ENCODE peak calls at places on chromosome 18, in five cellular contexts. One of them, this sample, is unnamed.

GRCh38 chr18:1311376-1311775 is 406.7 kb downstream of the ADCYAP1 start:
- DNase-seq in hepatocyte: no peak
- DNase-seq in IMR-90: no peak
- DNase-seq in A549: no peak
- DNase-seq in fibroblast of lung: no peak
- DNase-seq in this sample: no peak

GRCh38 chr18:75478996-75479870 is 51.7 kb upstream of the SMIM21 start:
- DNase-seq in fibroblast of lung: peak
- DNase-seq in A549: peak
- DNase-seq in hepatocyte: peak
- DNase-seq in IMR-90: peak
- DNase-seq in this sample: peak

GRCh38 chr18:62586781-62587487 is 64.1 kb downstream of the ZCCHC2 start:
- DNase-seq in hepatocyte: no peak
- DNase-seq in fibroblast of lung: no peak
- DNase-seq in A549: no peak
- DNase-seq in IMR-90: no peak
- DNase-seq in this sample: no peak

GRCh38 chr18:13376298-13376840 is 157.8 kb downstream of the LDLRAD4 start:
- DNase-seq in A549: no peak
- DNase-seq in fibroblast of lung: no peak
- DNase-seq in IMR-90: no peak
- DNase-seq in hepatocyte: no peak
- DNase-seq in this sample: no peak

GRCh38 chr18:58135806-58136331 is 91.8 kb downstream of the NEDD4L start:
- DNase-seq in IMR-90: peak
- DNase-seq in hepatocyte: peak
- DNase-seq in A549: peak
- DNase-seq in fibroblast of lung: peak
- DNase-seq in this sample: peak

GRCh38 chr18:30682667-30683066 is 359.9 kb downstream of the DSC3 start:
- DNase-seq in A549: no peak
- DNase-seq in IMR-90: no peak
- DNase-seq in hepatocyte: no peak
- DNase-seq in fibroblast of lung: peak
- DNase-seq in this sample: no peak

GRCh38 chr18:48833701-48834394 is 116.9 kb downstream of the SMAD7 start:
- DNase-seq in IMR-90: peak
- DNase-seq in hepatocyte: no peak
- DNase-seq in fibroblast of lung: no peak
- DNase-seq in A549: no peak
- DNase-seq in this sample: peak

GRCh38 chr18:57806891-57807280 is 3.8 kb upstream of the ATP8B1 start:
- DNase-seq in A549: peak
- DNase-seq in IMR-90: peak
- DNase-seq in hepatocyte: no peak
- DNase-seq in fibroblast of lung: peak
- DNase-seq in this sample: no peak

GRCh38 chr18:39485696-39486095 is 1920.1 kb upstream of the CELF4 start:
- DNase-seq in fibroblast of lung: no peak
- DNase-seq in A549: no peak
- DNase-seq in IMR-90: peak
- DNase-seq in hepatocyte: no peak
- DNase-seq in this sample: no peak

GRCh38 chr18:34837769-34838194 is 127.7 kb downstream of the DTNA start:
- DNase-seq in fibroblast of lung: peak
- DNase-seq in hepatocyte: no peak
- DNase-seq in IMR-90: peak
- DNase-seq in A549: no peak
- DNase-seq in this sample: no peak

GRCh38 chr18:72539861-72540260 is 4.3 kb downstream of the CBLN2 start:
- DNase-seq in IMR-90: no peak
- DNase-seq in fibroblast of lung: no peak
- DNase-seq in A549: no peak
- DNase-seq in hepatocyte: no peak
- DNase-seq in this sample: no peak

GRCh38 chr18:79765491-79766245 is 32.1 kb upstream of the KCNG2 start:
- DNase-seq in IMR-90: peak
- DNase-seq in fibroblast of lung: peak
- DNase-seq in hepatocyte: no peak
- DNase-seq in A549: no peak
- DNase-seq in this sample: no peak

GRCh38 chr18:67301592-67301991 is 214.9 kb downstream of the DSEL start:
- DNase-seq in A549: no peak
- DNase-seq in IMR-90: peak
- DNase-seq in fibroblast of lung: peak
- DNase-seq in hepatocyte: no peak
- DNase-seq in this sample: no peak

GRCh38 chr18:35564795-35565453 is 16.6 kb upstream of the GALNT1 start:
- DNase-seq in hepatocyte: no peak
- DNase-seq in IMR-90: no peak
- DNase-seq in fibroblast of lung: no peak
- DNase-seq in A549: no peak
- DNase-seq in this sample: no peak

GRCh38 chr18:23828426-23828825 is 139.2 kb downstream of the LAMA3 start:
- DNase-seq in IMR-90: peak
- DNase-seq in fibroblast of lung: peak
- DNase-seq in hepatocyte: peak
- DNase-seq in A549: peak
- DNase-seq in this sample: no peak

GRCh38 chr18:12027046-12027445 is 45.7 kb downstream of the IMPA2 start:
- DNase-seq in A549: no peak
- DNase-seq in IMR-90: no peak
- DNase-seq in fibroblast of lung: no peak
- DNase-seq in hepatocyte: no peak
- DNase-seq in this sample: no peak
- H3K4me2 ChIP-seq in A549: no peak
- H3K4me2 ChIP-seq in IMR-90: no peak
- H3K4me2 ChIP-seq in fibroblast of lung: no peak
- H3K4me2 ChIP-seq in hepatocyte: no peak
- H3K4me2 ChIP-seq in this sample: no peak

DNA sequence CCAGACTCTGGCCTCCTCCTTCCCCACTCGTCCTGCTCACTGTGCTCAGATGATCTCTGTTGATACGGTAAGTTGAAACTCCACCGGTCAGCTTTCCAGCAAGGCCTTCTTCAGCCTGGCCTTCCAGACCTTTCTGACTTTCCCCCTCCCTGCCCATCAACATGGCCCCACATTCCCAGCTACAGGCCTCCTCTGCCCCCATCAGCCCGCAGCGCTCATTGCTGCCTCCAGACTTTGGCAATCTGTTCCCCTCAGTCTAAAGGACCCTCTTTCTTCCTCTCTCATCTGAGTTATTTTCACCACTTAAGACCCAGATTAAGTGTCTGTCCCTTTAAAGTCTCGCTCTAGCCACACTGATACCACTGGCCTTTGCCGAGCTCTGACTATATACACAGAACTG is 10.6 kb downstream of the LOXHD1 start:
- DNase-seq in IMR-90: no peak
- DNase-seq in fibroblast of lung: no peak
- DNase-seq in A549: no peak
- DNase-seq in hepatocyte: no peak
- DNase-seq in this sample: no peak
- TF ChIP-seq CTCF in IMR-90: no peak
- TF ChIP-seq CTCF in fibroblast of lung: no peak
- TF ChIP-seq CTCF in A549: no peak
- TF ChIP-seq CTCF in hepatocyte: no peak
- TF ChIP-seq CTCF in this sample: no peak

GRCh38 chr18:56235061-56235772 is 403.2 kb downstream of the TXNL1 start:
- DNase-seq in fibroblast of lung: no peak
- DNase-seq in IMR-90: no peak
- DNase-seq in A549: no peak
- DNase-seq in hepatocyte: no peak
- DNase-seq in this sample: peak
- H3K4me2 ChIP-seq in fibroblast of lung: no peak
- H3K4me2 ChIP-seq in IMR-90: no peak
- H3K4me2 ChIP-seq in A549: no peak
- H3K4me2 ChIP-seq in hepatocyte: no peak
- H3K4me2 ChIP-seq in this sample: peak

DNA sequence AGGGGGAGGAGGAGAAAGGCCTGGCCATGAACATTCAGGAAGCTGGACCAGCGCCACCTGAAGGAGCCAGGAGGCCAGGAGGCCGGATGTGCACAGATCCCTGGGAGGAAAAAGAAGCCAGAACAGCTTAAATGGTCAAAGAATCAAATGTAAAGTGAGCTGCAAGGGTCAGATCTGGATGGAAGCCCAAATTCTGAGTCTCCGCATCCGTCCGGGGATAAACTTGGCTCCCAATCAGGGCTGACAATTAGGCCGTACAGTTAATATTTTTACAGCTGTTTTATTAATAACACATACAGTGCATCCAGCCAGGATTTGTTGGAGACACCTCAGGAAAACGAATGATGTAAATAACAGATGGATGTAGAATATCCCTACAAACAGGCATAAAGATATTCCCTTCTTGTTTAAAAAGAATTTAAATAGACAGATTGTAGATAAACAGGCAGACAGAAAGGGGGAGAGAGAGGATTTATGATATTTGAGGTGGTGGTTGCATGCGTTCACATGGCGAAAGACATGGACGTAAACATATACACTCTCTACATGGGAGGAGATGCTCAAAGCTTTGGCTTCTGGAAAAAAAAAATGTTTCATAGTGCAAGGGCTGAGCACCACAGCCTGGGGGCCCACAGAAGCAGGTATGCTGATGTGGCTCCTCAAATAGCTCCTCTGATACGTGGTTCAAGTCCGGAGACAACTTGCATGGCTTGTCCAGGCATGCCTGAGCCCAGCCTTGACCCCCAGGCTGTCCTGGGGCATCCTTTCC is 495.3 kb upstream of the TCF4 start:
- DNase-seq in IMR-90: peak
- DNase-seq in A549: no peak
- DNase-seq in fibroblast of lung: peak
- DNase-seq in hepatocyte: peak
- DNase-seq in this sample: no peak
- TF ChIP-seq CTCF in IMR-90: peak
- TF ChIP-seq CTCF in A549: no peak
- TF ChIP-seq CTCF in fibroblast of lung: no peak
- TF ChIP-seq CTCF in hepatocyte: no peak
- TF ChIP-seq CTCF in this sample: no peak

DNA sequence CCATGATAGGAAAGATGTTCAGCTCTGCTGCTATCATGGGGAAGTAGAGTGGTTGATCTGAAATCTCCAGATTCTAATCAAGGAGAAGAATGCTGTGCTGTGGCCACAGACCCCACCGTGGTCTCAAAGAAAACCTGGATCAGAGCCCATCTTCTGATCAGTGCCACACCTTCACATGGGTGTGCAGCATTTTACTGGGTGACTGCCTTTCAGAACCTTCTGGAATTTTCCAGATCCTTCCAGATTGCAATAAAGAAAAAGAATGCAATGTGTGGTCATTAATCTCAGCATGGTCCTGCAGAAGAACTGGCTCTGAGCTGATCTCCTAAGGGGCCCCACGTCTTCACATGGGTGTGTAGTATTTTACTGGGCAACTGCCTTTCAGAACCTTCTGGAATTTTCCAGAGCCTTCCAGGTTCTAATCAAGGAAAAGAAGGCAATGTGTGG is 17.1 kb downstream of the MBP start:
- DNase-seq in A549: no peak
- DNase-seq in IMR-90: no peak
- DNase-seq in fibroblast of lung: no peak
- DNase-seq in hepatocyte: no peak
- DNase-seq in this sample: no peak
- H3K4me2 ChIP-seq in A549: peak
- H3K4me2 ChIP-seq in IMR-90: no peak
- H3K4me2 ChIP-seq in fibroblast of lung: no peak
- H3K4me2 ChIP-seq in hepatocyte: peak
- H3K4me2 ChIP-seq in this sample: no peak

This sample was measured in MM.1S.